ENCODE peak calls at places on chromosomes 13 and 19, in five cellular contexts. Q is endodermal cell, I is colonic mucosa, C is neural crest cell, L is BE2C. S is an unnamed sample.

GRCh38 chr19:6632002-6632621 is 37.8 kb downstream of the TNFSF14 start:
- DNase-seq in Q (peak; percentile 88), I (peak; percentile 89), C (peak; percentile 90), L (peak; percentile 69), S (peak; percentile 94)

GRCh38 chr19:15934332-15935078 is at the start of gene CYP4F11:
- DNase-seq in Q (no peak), I (peak; percentile 89), C (no peak), L (peak; percentile 49), S (no peak)

GRCh38 chr19:16654621-16655020 is 5.3 kb downstream of the SMIM7 start:
- DNase-seq in Q (no peak), I (no peak), C (no peak), L (no peak), S (no peak)

GRCh38 chr13:100657881-100658315 is 16.7 kb downstream of the TMTC4 start:
- DNase-seq in Q (peak; percentile 20), I (no peak), C (no peak), L (no peak), S (no peak)

GRCh38 chr19:35549174-35549788 is 3.9 kb downstream of the TMEM147 start:
- DNase-seq in Q (peak; percentile 88), I (peak; percentile 68), C (peak; percentile 62), L (peak; percentile 73), S (peak; percentile 78)

GRCh38 chr13:28542804-28543203 is 47.9 kb upstream of the FLT1 start:
- DNase-seq in Q (no peak), I (no peak), C (no peak), L (no peak), S (no peak)

GRCh38 chr19:46944918-46945628 is 74.6 kb upstream of the NPAS1 start:
- DNase-seq in Q (peak; percentile 84), I (peak; percentile 53), C (peak; percentile 25), L (peak; percentile 40), S (no peak)

GRCh38 chr19:507286-508203 is at the start of gene TPGS1:
- DNase-seq in Q (peak; percentile 98), I (peak; percentile 83), C (peak; percentile 88), L (peak; percentile 93), S (peak; percentile 89)

GRCh38 chr13:99992912-99993311 is 11.3 kb downstream of the ZIC2 start:
- DNase-seq in Q (no peak), I (no peak), C (no peak), L (no peak), S (no peak)

GRCh38 chr13:44117351-44117750 is 237.6 kb downstream of the LACC1 start:
- DNase-seq in Q (no peak), I (no peak), C (no peak), L (no peak), S (peak; percentile 6)

GRCh38 chr13:111411186-111411858 is 90.9 kb downstream of the TEX29 start:
- DNase-seq in Q (no peak), I (no peak), C (no peak), L (no peak), S (no peak)

GRCh38 chr13:48412881-48413351 is at the start of gene LPAR6:
- DNase-seq in Q (peak; percentile 55), I (peak; percentile 42), C (no peak), L (no peak), S (no peak)

GRCh38 chr13:23599083-23599925 is 29.1 kb downstream of the TNFRSF19 start:
- DNase-seq in Q (peak; percentile 79), I (no peak), C (no peak), L (no peak), S (no peak)

GRCh38 chr19:46404884-46405658 is 8.3 kb downstream of the CCDC8 start:
- DNase-seq in Q (peak; percentile 86), I (no peak), C (no peak), L (no peak), S (no peak)

GRCh38 chr13:107373551-107373950 is 805.6 kb upstream of the ARGLU1 start:
- DNase-seq in Q (peak; percentile 63), I (no peak), C (no peak), L (peak; percentile 39), S (no peak)

GRCh38 chr13:99347335-99347878 is 40.2 kb upstream of the GPR183 start:
- DNase-seq in Q (no peak), I (no peak), C (no peak), L (no peak), S (no peak)

GRCh38 chr19:2127758-2128157 is 23.6 kb downstream of the AP3D1 start:
- DNase-seq in Q (no peak), I (no peak), C (no peak), L (no peak), S (no peak)

GRCh38 chr19:2129892-2130770 is 21.2 kb downstream of the AP3D1 start:
- DNase-seq in Q (no peak), I (no peak), C (no peak), L (peak; percentile 4), S (no peak)

GRCh38 chr19:2129486-2129885 is 21.9 kb downstream of the AP3D1 start:
- DNase-seq in Q (no peak), I (no peak), C (no peak), L (no peak), S (no peak)

GRCh38 chr19:2126879-2127518 is 24.4 kb downstream of the AP3D1 start:
- DNase-seq in Q (no peak), I (no peak), C (no peak), L (no peak), S (no peak)

GRCh38 chr19:2129022-2129421 is 22.3 kb downstream of the AP3D1 start:
- DNase-seq in Q (no peak), I (no peak), C (no peak), L (no peak), S (no peak)
- TF ChIP-seq CTCF in Q (no peak), I (no peak), C (no peak), L (no peak), S (no peak)

GRCh38 chr19:3693030-3693925 is 7.0 kb downstream of the PIP5K1C start:
- DNase-seq in Q (no peak), I (no peak), C (no peak), L (no peak), S (no peak)

GRCh38 chr19:3691726-3692125 is 8.5 kb downstream of the PIP5K1C start:
- DNase-seq in Q (no peak), I (no peak), C (no peak), L (no peak), S (no peak)

GRCh38 chr19:3691372-3691716 is 8.9 kb downstream of the PIP5K1C start:
- DNase-seq in Q (no peak), I (no peak), C (no peak), L (no peak), S (peak; percentile 0)

GRCh38 chr19:3690551-3691371 is 9.5 kb downstream of the PIP5K1C start:
- DNase-seq in Q (no peak), I (no peak), C (no peak), L (no peak), S (peak; percentile 0)

DNA sequence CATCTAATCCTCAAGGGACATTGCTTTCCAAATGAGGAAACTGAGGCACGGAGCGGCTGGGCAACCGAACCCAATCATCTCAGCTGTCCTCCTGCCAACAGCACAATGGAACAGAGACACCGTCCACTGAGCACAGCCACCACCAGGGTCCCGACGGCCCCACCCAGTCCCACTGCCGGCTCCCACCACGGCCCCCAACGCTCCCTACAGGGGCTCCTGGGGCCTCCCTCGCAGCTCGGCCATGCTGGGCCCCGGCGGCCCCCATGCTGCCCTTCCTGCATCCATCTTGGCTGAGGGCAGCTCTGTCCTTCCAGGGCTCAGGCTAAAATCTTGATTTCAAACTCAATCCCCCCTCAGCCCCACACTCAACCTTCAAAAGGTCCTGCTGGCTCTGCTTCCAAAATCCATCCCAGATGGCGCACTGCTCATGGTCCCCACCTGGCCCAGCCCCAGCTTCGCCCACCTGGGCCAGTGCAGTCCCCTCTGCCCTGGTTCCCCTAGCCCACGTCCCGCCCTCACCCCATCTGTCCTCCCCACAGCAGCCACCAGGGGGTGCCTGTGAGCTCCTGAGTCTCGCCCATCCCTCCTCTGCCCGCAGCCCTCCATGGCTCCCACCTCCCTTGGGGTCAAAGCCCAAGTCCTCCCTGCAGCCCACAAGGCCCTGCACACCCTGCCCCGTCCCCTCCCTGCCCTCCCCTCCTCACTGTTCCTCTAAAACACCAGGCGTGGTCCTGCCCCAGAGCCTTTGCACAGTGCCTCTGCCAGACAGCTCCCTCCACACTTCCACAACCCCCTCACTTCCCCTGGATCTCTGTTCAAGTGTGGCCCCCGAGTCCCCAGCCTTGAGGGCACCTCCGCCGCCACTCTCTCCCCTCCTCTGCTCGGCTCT is 7.9 kb downstream of the PIP5K1C start:
- DNase-seq in Q (peak; percentile 83), I (no peak), C (peak; percentile 52), L (no peak), S (no peak)
- TF ChIP-seq CTCF in Q (peak; percentile 79), I (peak; percentile 52), C (peak; percentile 60), L (peak; percentile 46), S (peak; percentile 72)

DNA sequence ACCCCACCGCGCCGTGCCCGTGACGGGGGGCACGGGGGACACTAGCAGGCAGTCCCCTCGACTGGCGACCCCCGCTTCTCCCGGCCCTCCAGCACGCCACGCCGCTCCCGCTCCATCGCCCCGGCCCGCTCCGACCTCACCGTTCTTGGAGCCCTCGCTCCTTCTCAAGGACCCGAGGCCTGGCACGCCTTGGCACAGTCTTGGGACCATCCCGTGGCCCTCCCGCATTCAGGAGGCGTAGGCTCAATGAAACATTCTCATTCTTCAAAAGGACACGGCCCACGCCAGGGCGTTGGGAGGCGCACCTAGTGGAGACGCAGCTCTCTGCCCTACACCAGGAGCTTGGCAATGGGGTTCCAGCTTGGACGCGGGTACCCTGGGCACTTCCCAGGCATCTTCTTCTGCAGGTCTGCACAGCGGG is 473 bp upstream of the CERS1 start:
- DNase-seq in Q (peak; percentile 67), I (no peak), C (no peak), L (no peak), S (no peak)
- TF ChIP-seq CTCF in Q (peak; percentile 21), I (no peak), C (no peak), L (no peak), S (no peak)

DNA sequence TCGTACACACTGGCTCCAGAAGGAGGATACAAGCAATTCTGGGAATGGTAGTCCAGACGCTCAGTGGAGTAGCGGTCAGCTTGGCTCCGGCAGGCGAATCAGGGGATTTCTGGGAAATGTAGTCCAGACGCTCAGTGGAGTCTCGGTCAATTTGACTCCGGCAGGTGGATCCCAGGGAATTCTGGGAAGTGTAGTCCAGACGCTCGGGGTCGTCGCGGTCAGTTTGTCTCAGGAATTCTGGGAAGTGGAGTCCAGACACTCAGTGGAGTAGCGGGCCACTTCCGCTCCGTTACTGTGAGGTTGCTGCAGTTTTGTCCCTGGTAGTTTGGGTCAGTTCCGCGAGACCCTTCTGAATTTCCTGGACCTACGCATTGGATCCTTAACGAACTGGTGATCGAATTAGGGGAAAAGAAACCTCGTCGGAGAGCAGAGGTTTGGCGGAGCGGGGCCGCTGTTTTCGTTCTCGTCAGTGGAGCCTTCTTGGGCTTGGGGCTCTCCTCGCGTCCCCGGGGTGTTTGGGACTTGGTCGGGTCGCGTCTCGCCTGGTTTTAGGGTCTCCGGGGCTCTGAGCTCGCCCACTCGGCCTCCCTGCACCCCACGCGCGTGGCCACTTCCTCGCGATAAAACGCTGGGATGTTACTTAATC is at the start of gene ZNF225:
- DNase-seq in Q (peak; percentile 98), I (peak; percentile 98), C (peak; percentile 85), L (peak; percentile 95), S (peak; percentile 97)
- TF ChIP-seq CTCF in Q (no peak), I (no peak), C (no peak), L (peak; percentile 4), S (no peak)

DNA sequence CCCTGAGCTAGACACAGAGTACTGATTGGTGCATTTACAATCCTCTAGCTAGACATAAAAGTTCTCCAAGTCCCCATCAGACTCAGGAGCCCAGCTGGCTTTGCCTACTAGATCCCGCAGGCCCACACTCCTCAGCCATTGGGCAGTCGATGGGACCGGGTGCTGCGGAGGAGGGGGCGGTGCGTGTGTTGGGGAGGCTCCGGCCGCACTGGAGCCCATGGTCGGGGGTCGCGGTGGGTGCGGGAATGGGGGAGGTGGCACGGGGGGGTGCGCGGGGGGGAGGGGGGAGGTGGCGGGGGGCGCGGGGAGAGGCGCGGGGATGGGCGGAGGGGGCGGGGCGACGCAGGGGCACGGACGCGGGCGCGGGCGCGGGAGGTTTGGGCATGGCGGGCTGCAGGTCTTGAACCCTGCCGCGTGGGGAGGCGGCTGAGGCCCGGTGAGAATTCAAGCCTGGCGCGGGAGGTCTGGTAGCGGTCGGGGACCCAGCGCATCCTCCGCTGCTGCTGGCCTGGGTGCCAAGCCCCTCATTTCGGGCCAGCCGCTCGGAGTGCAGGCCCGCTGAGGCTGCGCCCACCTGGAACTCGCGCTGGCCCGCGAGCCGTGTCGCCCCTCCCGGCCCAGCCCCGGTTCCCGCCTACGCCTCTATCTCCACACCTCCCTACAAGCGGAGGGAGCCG is 674.1 kb downstream of the SLITRK5 start:
- DNase-seq in Q (no peak), I (no peak), C (no peak), L (no peak), S (no peak)
- TF ChIP-seq CTCF in Q (no peak), I (no peak), C (no peak), L (no peak), S (no peak)

S was measured in GM12865.